ENCODE peak calls at places on chromosomes 11 and 22, in eight cellular contexts. B is GM13977, D is HFFc6, A is cardiac muscle cell, C is nephron progenitor cell, V is endothelial cell, S is PC-3, R is fibroblast of the aortic adventitia. Q is an unnamed sample.

GRCh38 chr11:131710511-131710910 is 340.1 kb downstream of the NTM start:
- DNase-seq in V (no peak), A (no peak), R (peak; percentile 30), B (no peak), C (no peak), D (peak; percentile 40), S (peak; percentile 7), Q (no peak)

GRCh38 chr11:133519560-133519959 is 12.7 kb downstream of the OPCML start:
- DNase-seq in A (no peak), D (no peak), C (no peak), B (no peak), R (no peak), S (no peak), V (no peak), Q (no peak)

GRCh38 chr11:71240865-71241691 is 11.3 kb downstream of the SHANK2 start:
- DNase-seq in B (no peak), C (peak; percentile 48), D (peak; percentile 73), V (no peak), R (peak; percentile 77), A (peak; percentile 95), S (no peak), Q (peak; percentile 79)

GRCh38 chr22:47123006-47123826 is 360.8 kb downstream of the TBC1D22A start:
- DNase-seq in V (no peak), C (no peak), R (no peak), B (no peak), A (no peak), S (no peak), D (no peak), Q (peak; percentile 35)

GRCh38 chr11:47667135-47667534 is 24.8 kb upstream of the MTCH2 start:
- DNase-seq in C (peak; percentile 21), B (no peak), D (no peak), R (no peak), A (no peak), V (no peak), S (no peak), Q (no peak)

GRCh38 chr11:67649634-67650540 is 643 bp downstream of the ACY3 start:
- DNase-seq in S (no peak), V (no peak), R (no peak), D (no peak), C (no peak), A (no peak), B (no peak), Q (no peak)

GRCh38 chr11:73330569-73331093 is 22.6 kb downstream of the ARHGEF17 start:
- DNase-seq in C (peak; percentile 39), R (peak; percentile 47), S (peak; percentile 26), A (peak; percentile 65), B (no peak), D (peak; percentile 52), V (peak; percentile 45), Q (no peak)

GRCh38 chr11:132058211-132058772 is 687.9 kb downstream of the NTM start:
- DNase-seq in R (peak; percentile 74), C (no peak), A (peak; percentile 59), B (no peak), D (no peak), V (no peak), S (no peak), Q (no peak)

GRCh38 chr11:74877132-74877531 is 71.8 kb downstream of the XRRA1 start:
- DNase-seq in R (no peak), B (no peak), V (no peak), A (peak; percentile 3), D (peak; percentile 8), C (no peak), S (peak; percentile 31), Q (no peak)

GRCh38 chr11:114501901-114502300 is 57.8 kb downstream of the NXPE1 start:
- DNase-seq in D (no peak), A (no peak), C (no peak), S (peak; percentile 72), V (no peak), R (no peak), B (no peak), Q (no peak)

GRCh38 chr11:13668957-13669521 is 571 bp downstream of the FAR1 start:
- DNase-seq in D (peak; percentile 8), C (peak; percentile 65), B (peak; percentile 41), A (peak; percentile 33), V (peak; percentile 49), R (peak; percentile 15), S (peak; percentile 37), Q (peak; percentile 39)

GRCh38 chr11:103959279-103959930 is 77.0 kb upstream of the DDI1 start:
- DNase-seq in R (peak; percentile 73), B (peak; percentile 62), S (peak; percentile 31), V (no peak), A (peak; percentile 52), D (peak; percentile 38), C (no peak), Q (no peak)

GRCh38 chr22:38882480-38882879 is 10.5 kb upstream of the CBX6 start:
- DNase-seq in R (peak; percentile 67), S (no peak), D (no peak), C (no peak), B (no peak), A (peak; percentile 64), V (no peak), Q (no peak)

GRCh38 chr11:128632151-128632791 is 44.9 kb upstream of the ETS1 start:
- DNase-seq in S (peak; percentile 80), V (peak; percentile 61), D (peak; percentile 50), C (peak; percentile 51), R (peak; percentile 75), B (peak; percentile 63), A (peak; percentile 75), Q (peak; percentile 21)

GRCh38 chr11:66951927-66952337 is 6.3 kb downstream of the PC start:
- DNase-seq in D (no peak), B (no peak), A (peak; percentile 48), C (no peak), S (no peak), V (no peak), R (no peak), Q (no peak)

GRCh38 chr11:60792521-60792920 is 7.4 kb downstream of the MS4A10 start:
- DNase-seq in S (no peak), A (no peak), V (no peak), R (no peak), D (no peak), C (no peak), B (no peak), Q (no peak)

GRCh38 chr22:42820075-42820763 is 36.9 kb downstream of the ARFGAP3 start:
- DNase-seq in C (no peak), S (peak; percentile 82), D (peak; percentile 92), B (no peak), A (peak; percentile 32), R (peak; percentile 90), V (no peak), Q (peak; percentile 24)

GRCh38 chr11:18802381-18803257 is 11.0 kb upstream of the PTPN5 start:
- DNase-seq in S (peak; percentile 78), C (peak; percentile 59), D (peak; percentile 57), V (peak; percentile 62), A (peak; percentile 85), R (peak; percentile 79), B (peak; percentile 56), Q (peak; percentile 59)

GRCh38 chr11:121524233-121524631 is 71.5 kb upstream of the SORL1-AS1 start:
- DNase-seq in C (no peak), V (no peak), R (no peak), D (no peak), A (no peak), S (no peak), B (no peak), Q (no peak)

GRCh38 chr11:59668950-59669610 is at the start of gene PATL1:
- DNase-seq in D (peak; percentile 98), B (peak; percentile 99), S (peak; percentile 99), V (peak; percentile 99), C (peak; percentile 98), R (peak; percentile 99), A (peak; percentile 99), Q (peak; percentile 98)

GRCh38 chr22:19799322-19800190 is 39.0 kb downstream of the TBX1 start:
- DNase-seq in D (peak; percentile 95), R (peak; percentile 96), A (peak; percentile 86), C (peak; percentile 45), S (no peak), B (no peak), V (no peak), Q (no peak)

GRCh38 chr22:30183271-30183670 is 63.3 kb downstream of the LIF start:
- DNase-seq in C (no peak), R (no peak), A (no peak), V (no peak), B (no peak), S (no peak), D (no peak), Q (no peak)
- TF ChIP-seq CTCF in C (no peak), R (no peak), A (no peak), V (no peak), B (no peak), S (no peak), D (no peak), Q (no peak)

DNA sequence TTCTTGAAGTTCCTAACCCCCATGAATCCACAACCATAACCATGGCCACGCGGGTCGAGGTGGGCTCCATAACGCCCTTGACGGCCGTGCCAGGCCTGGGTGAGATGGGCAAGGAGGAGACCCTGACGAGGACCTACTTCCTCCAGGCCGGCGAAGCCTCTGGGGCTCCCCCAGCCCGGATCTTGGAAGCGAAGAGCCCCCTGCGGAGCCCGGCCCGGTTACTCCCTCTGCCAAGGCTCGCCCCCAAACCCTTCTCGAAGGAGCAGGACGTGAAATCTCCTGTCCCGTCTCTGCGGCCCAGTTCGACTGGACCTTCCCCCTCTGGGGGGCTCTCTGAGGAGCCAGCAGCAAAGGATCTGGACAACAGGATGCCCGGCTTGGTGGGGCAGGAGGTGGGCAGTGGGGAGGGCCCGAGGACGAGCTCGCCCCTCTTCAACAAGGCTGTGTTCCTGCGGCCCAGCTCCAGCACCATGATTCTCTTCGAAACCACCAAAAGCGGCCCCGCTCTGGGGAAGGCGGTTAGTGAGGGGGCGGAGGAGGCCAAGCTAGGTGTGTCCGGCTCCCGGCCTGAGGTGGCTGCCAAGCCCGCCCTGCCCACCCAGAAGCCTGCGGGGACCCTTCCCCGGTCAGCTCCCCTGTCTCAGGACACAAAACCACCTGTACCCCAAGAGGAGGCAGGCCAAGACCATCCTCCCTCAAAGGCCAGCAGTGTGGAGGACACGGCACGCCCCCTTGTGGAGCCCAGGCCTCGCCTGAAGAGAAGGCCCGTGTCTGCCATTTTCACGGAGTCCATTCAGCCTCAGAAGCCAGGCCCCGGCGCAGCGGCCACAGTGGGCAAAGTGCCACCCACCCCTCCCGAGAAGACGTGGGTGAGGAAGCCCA is 75.7 kb downstream of the KIAA1671 start:
- DNase-seq in A (peak; percentile 51), C (peak; percentile 66), S (peak; percentile 11), D (no peak), V (peak; percentile 67), B (no peak), R (peak; percentile 31), Q (no peak)
- TF ChIP-seq CTCF in A (peak; percentile 66), C (peak; percentile 41), S (peak; percentile 48), D (peak; percentile 52), V (peak; percentile 36), B (peak; percentile 34), R (peak; percentile 64), Q (peak; percentile 34)

DNA sequence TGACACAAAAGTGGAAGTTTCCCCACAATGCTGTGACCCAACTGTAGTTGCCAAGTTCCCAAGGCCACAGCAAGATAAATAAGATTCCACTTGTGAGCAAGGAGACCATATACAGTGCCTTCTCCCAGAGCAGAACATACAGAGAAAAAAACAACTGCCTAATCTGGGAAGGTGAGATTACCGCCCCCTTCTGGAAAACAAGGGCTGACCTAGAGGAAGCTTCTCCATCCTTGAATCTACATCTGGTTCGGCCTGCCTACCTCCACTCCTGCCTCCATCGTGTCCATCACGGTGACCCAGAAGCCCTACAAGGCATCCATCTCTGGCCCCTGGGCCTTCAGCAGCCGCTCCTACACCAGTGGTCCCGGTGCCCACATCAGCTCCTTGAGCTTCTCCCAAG is 6.1 kb upstream of the RNASEH2C start:
- DNase-seq in S (no peak), R (no peak), C (no peak), A (no peak), B (no peak), D (no peak), V (no peak), Q (no peak)
- TF ChIP-seq CTCF in S (peak; percentile 38), R (no peak), C (no peak), A (peak; percentile 9), B (no peak), D (peak; percentile 33), V (no peak), Q (no peak)

GRCh38 chr11:110467556-110467955 is 37.8 kb downstream of the FDX1 start:
- DNase-seq in C (no peak), D (no peak), S (no peak), V (no peak), R (no peak), B (no peak), A (no peak), Q (no peak)
- TF ChIP-seq CTCF in C (no peak), D (no peak), S (no peak), V (no peak), R (no peak), B (no peak), A (no peak), Q (no peak)

Q was measured in RWPE1.